ENCODE peak calls at places on chromosome 1, in six cellular contexts. One of them, this sample, is unnamed.

GRCh38 chr1:28272215-28272852 is 13.0 kb downstream of the SESN2 start:
- DNase-seq in HTR-8/SVneo: no peak
- DNase-seq in colonic mucosa: no peak
- DNase-seq in posterior cingulate gyrus: no peak
- DNase-seq in D341Med: no peak
- DNase-seq in brain microvascular endothelial cell: no peak
- DNase-seq in this sample: no peak

GRCh38 chr1:22279735-22280134 is 136.8 kb upstream of the WNT4 start:
- DNase-seq in HTR-8/SVneo: no peak
- DNase-seq in colonic mucosa: no peak
- DNase-seq in posterior cingulate gyrus: no peak
- DNase-seq in D341Med: no peak
- DNase-seq in brain microvascular endothelial cell: no peak
- DNase-seq in this sample: no peak

GRCh38 chr1:210294991-210295773 is 33.5 kb upstream of the HHAT start:
- DNase-seq in HTR-8/SVneo: no peak
- DNase-seq in colonic mucosa: no peak
- DNase-seq in posterior cingulate gyrus: no peak
- DNase-seq in D341Med: peak
- DNase-seq in brain microvascular endothelial cell: peak
- DNase-seq in this sample: no peak

GRCh38 chr1:48068216-48068615 is 71.0 kb upstream of the TRABD2B start:
- DNase-seq in HTR-8/SVneo: no peak
- DNase-seq in colonic mucosa: no peak
- DNase-seq in posterior cingulate gyrus: no peak
- DNase-seq in D341Med: no peak
- DNase-seq in brain microvascular endothelial cell: no peak
- DNase-seq in this sample: no peak

GRCh38 chr1:205259361-205259832 is 31.7 kb downstream of the TMCC2 start:
- DNase-seq in HTR-8/SVneo: no peak
- DNase-seq in colonic mucosa: no peak
- DNase-seq in posterior cingulate gyrus: no peak
- DNase-seq in D341Med: peak
- DNase-seq in brain microvascular endothelial cell: no peak
- DNase-seq in this sample: no peak

GRCh38 chr1:26614655-26615411 is 81.0 kb upstream of the ARID1A start:
- DNase-seq in HTR-8/SVneo: no peak
- DNase-seq in colonic mucosa: no peak
- DNase-seq in posterior cingulate gyrus: no peak
- DNase-seq in D341Med: no peak
- DNase-seq in brain microvascular endothelial cell: no peak
- DNase-seq in this sample: no peak

GRCh38 chr1:43444827-43445225 is 8.9 kb downstream of the HYI start:
- DNase-seq in HTR-8/SVneo: no peak
- DNase-seq in colonic mucosa: no peak
- DNase-seq in posterior cingulate gyrus: no peak
- DNase-seq in D341Med: no peak
- DNase-seq in brain microvascular endothelial cell: no peak
- DNase-seq in this sample: no peak

GRCh38 chr1:1434131-1434811 is 1.2 kb upstream of the VWA1 start:
- DNase-seq in HTR-8/SVneo: no peak
- DNase-seq in colonic mucosa: peak
- DNase-seq in posterior cingulate gyrus: peak
- DNase-seq in D341Med: peak
- DNase-seq in brain microvascular endothelial cell: no peak
- DNase-seq in this sample: peak

GRCh38 chr1:244801246-244801645 is 34.2 kb upstream of the COX20 start:
- DNase-seq in HTR-8/SVneo: peak
- DNase-seq in colonic mucosa: no peak
- DNase-seq in posterior cingulate gyrus: no peak
- DNase-seq in D341Med: peak
- DNase-seq in brain microvascular endothelial cell: peak
- DNase-seq in this sample: no peak

GRCh38 chr1:154420961-154421924 is 16.1 kb downstream of the IL6R start:
- DNase-seq in HTR-8/SVneo: no peak
- DNase-seq in colonic mucosa: no peak
- DNase-seq in posterior cingulate gyrus: no peak
- DNase-seq in D341Med: peak
- DNase-seq in brain microvascular endothelial cell: no peak
- DNase-seq in this sample: no peak